ENCODE peak calls at places on chromosome 3, in ten cellular contexts. G, Z, M, J, A, W, B, N, C and X are unnamed samples.

GRCh38 chr3:158711886-158712285 is 20.4 kb downstream of the RARRES1 start:
- DNase-seq in A (peak), J (no peak), B (no peak), G (peak), N (peak), C (no peak), W (no peak), Z (no peak), M (no peak), X (peak)

GRCh38 chr3:9862391-9863235 is 17.4 kb downstream of the CIDEC start:
- DNase-seq in A (peak), C (no peak), Z (no peak), W (peak), G (peak), B (peak), N (peak), M (no peak), J (peak), X (no peak)

GRCh38 chr3:99925584-99925983 is 107.9 kb downstream of the CMSS1 start:
- DNase-seq in A (peak), N (peak), J (peak), W (peak), Z (no peak), C (no peak), B (peak), M (peak), G (peak), X (peak)

GRCh38 chr3:133832802-133833144 is 27.2 kb downstream of the SRPRB start:
- DNase-seq in N (no peak), G (no peak), J (no peak), B (no peak), C (no peak), M (no peak), W (no peak), A (no peak), Z (no peak), X (no peak)

GRCh38 chr3:78283994-78284393 is 1244.1 kb downstream of the ROBO2 start:
- DNase-seq in G (no peak), C (no peak), Z (no peak), W (no peak), B (no peak), A (no peak), M (no peak), N (no peak), J (no peak), X (no peak)

GRCh38 chr3:149523899-149524298 is 49.4 kb downstream of the TM4SF4 start:
- DNase-seq in Z (no peak), W (no peak), N (no peak), G (no peak), B (no peak), M (no peak), A (no peak), J (no peak), C (no peak), X (no peak)

GRCh38 chr3:16442730-16443129 is 70.8 kb downstream of the RFTN1 start:
- DNase-seq in J (no peak), W (no peak), B (no peak), M (no peak), C (no peak), N (no peak), G (no peak), Z (no peak), A (no peak), X (no peak)

GRCh38 chr3:44159901-44160300 is 81.8 kb upstream of the TOPAZ1 start:
- DNase-seq in J (no peak), A (no peak), C (no peak), G (no peak), M (no peak), W (no peak), B (no peak), N (no peak), Z (no peak), X (no peak)

GRCh38 chr3:153901991-153902390 is 219.2 kb upstream of the ARHGEF26 start:
- DNase-seq in G (no peak), M (no peak), W (no peak), C (no peak), Z (no peak), J (no peak), B (no peak), A (peak), N (peak), X (peak)

GRCh38 chr3:139120336-139120971 is 75.8 kb upstream of the PRR23C start:
- DNase-seq in M (no peak), G (peak), B (peak), N (peak), J (no peak), A (peak), W (no peak), Z (no peak), C (peak), X (peak)

GRCh38 chr3:146501752-146502151 is 32.4 kb upstream of the PLSCR2 start:
- DNase-seq in W (no peak), Z (no peak), C (no peak), A (no peak), B (no peak), J (no peak), N (no peak), M (no peak), G (no peak), X (no peak)

GRCh38 chr3:38644662-38645053 is 4.8 kb downstream of the SCN5A start:
- DNase-seq in B (no peak), J (no peak), Z (no peak), N (no peak), A (no peak), W (no peak), C (no peak), M (no peak), G (no peak), X (no peak)

GRCh38 chr3:182792901-182793662 is at the start of gene ATP11B:
- DNase-seq in Z (peak), G (peak), M (peak), B (peak), A (peak), C (no peak), J (peak), N (peak), W (peak), X (no peak)

GRCh38 chr3:45915518-45916231 is 27.6 kb upstream of the CXCR6 start:
- DNase-seq in W (no peak), G (peak), N (peak), M (peak), C (peak), Z (no peak), J (no peak), A (peak), B (peak), X (peak)

GRCh38 chr3:53795176-53795575 is 51.0 kb downstream of the CHDH start:
- DNase-seq in M (no peak), C (no peak), W (no peak), Z (no peak), G (no peak), A (no peak), N (no peak), J (no peak), B (no peak), X (no peak)

GRCh38 chr3:73656241-73656890 is 31.6 kb upstream of the PDZRN3 start:
- DNase-seq in B (no peak), G (peak), A (peak), C (no peak), J (no peak), N (peak), M (no peak), Z (no peak), W (no peak), X (no peak)

GRCh38 chr3:14221902-14222301 is 43.3 kb downstream of the LSM3 start:
- DNase-seq in C (no peak), A (no peak), M (no peak), J (no peak), B (no peak), Z (no peak), W (no peak), N (no peak), G (no peak), X (no peak)

GRCh38 chr3:119187266-119187665 is 13.9 kb downstream of the UPK1B start:
- DNase-seq in J (no peak), B (no peak), G (no peak), W (no peak), A (no peak), M (no peak), C (no peak), Z (no peak), N (peak), X (no peak)

GRCh38 chr3:197224034-197224444 is 74.4 kb downstream of the DLG1 start:
- DNase-seq in G (peak), N (peak), J (no peak), W (no peak), A (peak), Z (no peak), C (peak), B (peak), M (peak), X (peak)

GRCh38 chr3:182585532-182586150 is 207.7 kb upstream of the ATP11B start:
- DNase-seq in W (no peak), N (no peak), G (no peak), M (no peak), B (peak), C (no peak), J (no peak), A (no peak), Z (no peak), X (no peak)

GRCh38 chr3:149340310-149340933 is 7.0 kb upstream of the TM4SF18 start:
- DNase-seq in G (peak), C (no peak), J (no peak), B (no peak), A (peak), M (peak), Z (no peak), W (no peak), N (peak), X (no peak)

GRCh38 chr3:87977765-87978164 is 81.0 kb downstream of the CGGBP1 start:
- DNase-seq in J (no peak), Z (no peak), M (no peak), B (no peak), W (no peak), C (no peak), A (no peak), N (no peak), G (no peak), X (no peak)

GRCh38 chr3:23913873-23914743 is 2.7 kb downstream of the NKIRAS1 start:
- DNase-seq in C (no peak), J (no peak), W (no peak), B (no peak), Z (no peak), M (no peak), G (no peak), N (no peak), A (no peak), X (no peak)
- H3K4me3 ChIP-seq in C (no peak), J (no peak), W (no peak), B (no peak), Z (no peak), M (peak), G (no peak), N (no peak), A (no peak), X (no peak)

DNA sequence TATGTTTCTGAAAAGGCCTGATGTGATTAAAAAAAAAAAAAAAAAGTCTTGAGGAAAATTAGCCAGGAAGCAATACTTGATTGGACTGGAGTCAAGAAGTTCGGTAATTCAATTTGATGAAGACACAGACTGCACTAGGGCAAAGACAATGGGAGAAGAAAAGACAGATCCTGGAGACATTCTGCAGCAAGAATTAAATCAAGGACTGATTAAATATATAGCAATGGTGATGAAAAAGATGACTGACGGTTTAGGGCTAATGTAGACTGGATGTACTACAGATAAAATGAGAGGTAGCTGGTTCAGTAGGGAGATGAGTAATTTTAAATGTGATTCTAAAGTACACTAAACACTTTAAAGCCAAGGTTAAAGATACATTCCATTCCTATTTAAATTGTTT is 13.8 kb downstream of the MRPL47 start:
- DNase-seq in J (no peak), B (no peak), G (no peak), W (no peak), A (no peak), N (no peak), Z (no peak), M (no peak), C (no peak), X (no peak)
- TF ChIP-seq CTCF in J (no peak), B (no peak), G (no peak), W (no peak), A (no peak), N (no peak), Z (no peak), M (no peak), C (no peak), X (no peak)

GRCh38 chr3:129014793-129015345 is 13.8 kb downstream of the EFCC1 start:
- DNase-seq in B (no peak), W (no peak), J (no peak), N (no peak), G (no peak), M (no peak), A (no peak), C (no peak), Z (no peak), X (no peak)
- H3K4me3 ChIP-seq in B (no peak), W (no peak), J (no peak), N (no peak), G (no peak), M (no peak), A (no peak), C (no peak), Z (no peak), X (no peak)

GRCh38 chr3:20250314-20250713 is 64.3 kb upstream of the SGO1 start:
- DNase-seq in J (no peak), B (no peak), A (no peak), G (no peak), M (no peak), Z (no peak), W (no peak), N (no peak), C (no peak), X (no peak)
- TF ChIP-seq CTCF in J (no peak), B (no peak), A (no peak), G (no peak), M (no peak), Z (no peak), W (no peak), N (no peak), C (no peak), X (no peak)

GRCh38 chr3:42061711-42062408 is 29.3 kb upstream of the TRAK1 start:
- DNase-seq in W (peak), J (peak), B (peak), C (no peak), G (peak), N (peak), Z (no peak), A (peak), M (peak), X (peak)
- H3K4me3 ChIP-seq in W (no peak), J (peak), B (no peak), C (no peak), G (no peak), N (no peak), Z (peak), A (no peak), M (no peak), X (no peak)

DNA sequence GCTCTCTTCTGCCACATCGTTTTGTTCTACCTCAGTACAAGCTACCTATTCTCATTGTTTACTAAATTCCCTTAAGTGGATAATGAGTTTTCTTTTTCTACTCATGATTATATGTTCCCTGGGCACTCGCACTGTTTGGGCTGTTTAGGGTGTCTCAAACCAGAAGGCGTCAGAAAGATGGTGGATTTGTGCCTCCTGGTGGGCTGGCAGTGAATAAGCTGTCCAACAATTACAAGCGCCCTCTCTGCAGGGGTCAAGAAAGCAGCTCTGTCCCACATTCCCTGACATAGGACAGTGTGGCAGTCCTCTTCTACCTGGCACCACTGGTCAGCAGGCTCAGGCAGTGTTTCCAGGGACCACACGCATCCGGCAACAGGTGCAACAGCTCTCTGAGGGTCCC is 173.4 kb upstream of the PPP2R3A start:
- DNase-seq in A (no peak), Z (no peak), M (no peak), B (no peak), G (no peak), N (no peak), W (no peak), J (no peak), C (no peak), X (no peak)
- TF ChIP-seq CTCF in A (no peak), Z (no peak), M (no peak), B (peak), G (no peak), N (no peak), W (no peak), J (no peak), C (no peak), X (no peak)

DNA sequence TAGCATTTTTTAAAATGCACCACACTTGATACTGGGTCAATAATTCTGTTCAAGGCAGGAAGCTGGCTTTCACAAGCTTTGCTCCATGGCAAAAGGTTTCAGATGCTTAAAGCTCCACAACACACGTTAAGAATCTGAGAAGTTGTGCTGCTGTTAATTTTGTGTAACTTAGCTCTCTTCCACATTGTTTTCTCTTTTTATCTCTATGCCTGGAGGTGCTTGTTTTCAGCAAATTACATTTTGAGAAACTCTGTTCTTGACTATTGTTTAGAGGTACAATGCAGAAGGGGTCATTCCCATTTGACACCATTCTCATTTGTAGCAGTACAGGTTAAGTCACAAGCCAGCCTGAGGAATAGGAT is 156.0 kb downstream of the FNDC3B start:
- DNase-seq in G (no peak), A (no peak), B (no peak), M (no peak), J (no peak), Z (no peak), C (no peak), W (no peak), N (no peak), X (no peak)
- H3K4me3 ChIP-seq in G (no peak), A (no peak), B (no peak), M (no peak), J (no peak), Z (no peak), C (no peak), W (no peak), N (no peak), X (no peak)

DNA sequence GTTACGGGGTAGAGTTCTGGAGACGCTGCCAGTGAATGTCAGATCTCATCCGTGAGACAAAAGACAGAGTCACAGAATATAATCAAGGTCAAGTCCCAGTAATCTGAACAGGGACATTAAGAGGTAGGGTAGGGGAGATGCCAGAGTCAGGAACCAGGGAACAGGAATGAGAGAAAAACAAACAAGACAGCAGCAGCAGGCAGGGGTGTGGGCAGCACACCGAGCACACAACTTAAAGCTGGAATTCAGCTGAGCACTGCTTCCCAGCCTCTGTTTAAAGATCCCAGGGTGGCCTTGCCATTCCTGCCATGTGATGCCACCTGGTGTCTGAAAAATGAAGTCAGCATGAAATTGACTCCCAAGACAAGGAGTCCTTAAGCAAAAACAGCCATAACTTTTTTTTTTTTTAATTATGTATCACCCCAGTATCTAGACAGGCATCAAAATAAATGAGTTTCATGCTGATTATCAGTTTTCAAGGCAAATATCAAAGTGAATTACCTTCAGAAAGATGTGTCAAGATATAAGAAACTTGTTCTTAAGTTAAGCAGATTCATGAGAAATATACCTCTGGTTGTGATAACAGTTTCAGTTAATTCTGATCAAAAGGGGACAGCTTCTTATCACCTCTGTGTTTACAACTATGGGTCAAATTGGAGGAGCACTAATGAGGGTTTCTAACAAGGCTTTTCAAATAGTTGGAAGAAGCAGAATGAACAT is 203.7 kb downstream of the SLC9A9 start:
- DNase-seq in W (peak), M (no peak), G (peak), Z (no peak), N (peak), B (peak), J (peak), A (peak), C (peak), X (peak)
- TF ChIP-seq CTCF in W (peak), M (peak), G (peak), Z (peak), N (peak), B (peak), J (peak), A (peak), C (peak), X (peak)

GRCh38 chr3:50160561-50160983 is 5.4 kb downstream of the SEMA3F start:
- DNase-seq in N (no peak), B (no peak), Z (no peak), J (peak), A (no peak), C (no peak), G (no peak), W (no peak), M (no peak), X (no peak)
- H3K4me3 ChIP-seq in N (no peak), B (no peak), Z (no peak), J (no peak), A (no peak), C (no peak), G (no peak), W (peak), M (no peak), X (no peak)

DNA sequence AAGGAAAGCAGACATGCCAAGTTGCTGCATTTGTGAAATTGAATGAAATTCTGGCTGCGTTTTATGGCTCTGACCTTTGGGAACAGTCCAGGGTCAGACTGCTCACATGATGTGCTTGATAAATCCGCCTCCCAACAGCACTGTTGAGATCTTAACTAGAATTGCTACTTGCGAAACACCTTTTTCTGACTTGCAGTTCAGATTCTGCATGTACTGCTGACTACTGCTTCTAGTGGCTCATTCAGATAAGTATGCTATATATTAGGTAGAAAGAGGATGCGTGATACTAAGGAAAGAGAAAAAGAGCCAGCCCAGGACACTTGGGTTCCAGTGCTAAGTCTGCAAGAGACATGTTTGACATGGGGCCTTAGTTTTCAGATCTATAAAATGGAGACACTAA is 129.4 kb downstream of the LPP start:
- DNase-seq in A (no peak), M (no peak), J (no peak), N (peak), C (no peak), W (no peak), Z (no peak), G (peak), B (peak), X (no peak)
- TF ChIP-seq CTCF in A (peak), M (no peak), J (no peak), N (peak), C (peak), W (no peak), Z (no peak), G (peak), B (peak), X (no peak)